ENCODE peak calls at places on chromosomes 13 and 19, in six cellular contexts. J, V, A, I, W and G are unnamed samples.

GRCh38 chr13:20197361-20197834 is 4.7 kb upstream of the GJB2 start:
- DNase-seq in J (no peak), V (no peak), A (no peak), I (no peak), W (peak; percentile 17), G (no peak)

GRCh38 chr13:52650731-52651130 is 1.9 kb upstream of the SUGT1 start:
- DNase-seq in J (no peak), V (no peak), A (no peak), I (no peak), W (no peak), G (no peak)

GRCh38 chr19:3658004-3658822 is 31.6 kb upstream of the CACTIN start:
- DNase-seq in J (no peak), V (no peak), A (peak; percentile 88), I (no peak), W (no peak), G (no peak)

GRCh38 chr19:43774103-43774939 is 6.5 kb downstream of the KCNN4 start:
- DNase-seq in J (no peak), V (no peak), A (peak; percentile 80), I (peak; percentile 72), W (peak; percentile 64), G (peak; percentile 69)

GRCh38 chr19:8609210-8610040 is 1.1 kb downstream of the ADAMTS10 start:
- DNase-seq in J (no peak), V (peak; percentile 44), A (peak; percentile 30), I (peak; percentile 50), W (peak; percentile 53), G (no peak)

GRCh38 chr19:3986260-3987041 is 1.2 kb upstream of the EEF2 start:
- DNase-seq in J (peak; percentile 62), V (no peak), A (peak; percentile 57), I (no peak), W (peak; percentile 64), G (no peak)

GRCh38 chr19:41697198-41697855 is 9.3 kb upstream of the CEACAM7 start:
- DNase-seq in J (no peak), V (no peak), A (peak; percentile 11), I (no peak), W (no peak), G (no peak)

GRCh38 chr19:56079609-56080008 is 41.5 kb downstream of the ZNF787 start:
- DNase-seq in J (no peak), V (no peak), A (no peak), I (no peak), W (no peak), G (no peak)

GRCh38 chr19:51473009-51473707 is 5.2 kb upstream of the CEACAM18 start:
- DNase-seq in J (peak; percentile 92), V (peak; percentile 98), A (peak; percentile 86), I (peak; percentile 83), W (peak; percentile 94), G (peak; percentile 73)

GRCh38 chr19:17504456-17504855 is 7.0 kb upstream of the PGLS start:
- DNase-seq in J (no peak), V (no peak), A (peak; percentile 55), I (no peak), W (no peak), G (no peak)

GRCh38 chr19:45405435-45406164 is 731 bp upstream of the PPP1R13L start:
- DNase-seq in J (peak; percentile 95), V (peak; percentile 52), A (peak; percentile 91), I (peak; percentile 83), W (peak; percentile 93), G (peak; percentile 77)

GRCh38 chr13:23960566-23961156 is 63.4 kb upstream of the C1QTNF9B start:
- DNase-seq in J (peak; percentile 54), V (no peak), A (no peak), I (no peak), W (peak; percentile 71), G (no peak)

GRCh38 chr19:15418112-15418587 is 638 bp downstream of the AKAP8L start:
- DNase-seq in J (no peak), V (no peak), A (no peak), I (no peak), W (no peak), G (no peak)

GRCh38 chr19:4267901-4268815 is 10.9 kb upstream of the SHD start:
- DNase-seq in J (no peak), V (no peak), A (peak; percentile 85), I (no peak), W (peak; percentile 79), G (no peak)

GRCh38 chr13:102440259-102440936 is 38.5 kb upstream of the FGF14 start:
- DNase-seq in J (peak; percentile 31), V (no peak), A (peak; percentile 44), I (no peak), W (peak; percentile 37), G (no peak)

GRCh38 chr19:29845576-29846176 is 33.9 kb downstream of the CCNE1 start:
- DNase-seq in J (no peak), V (no peak), A (no peak), I (no peak), W (peak; percentile 64), G (peak; percentile 44)

GRCh38 chr19:6119031-6119430 is 8.7 kb upstream of the RFX2 start:
- DNase-seq in J (no peak), V (no peak), A (no peak), I (no peak), W (no peak), G (no peak)
- TF ChIP-seq CTCF in J (no peak), V (no peak), A (no peak), I (no peak), W (no peak), G (no peak)

GRCh38 chr13:53691417-53691816 is 662.8 kb downstream of the OLFM4 start:
- DNase-seq in J (no peak), V (no peak), A (no peak), I (no peak), W (no peak), G (no peak)

GRCh38 chr13:53694814-53695533 is 666.4 kb downstream of the OLFM4 start:
- DNase-seq in J (no peak), V (no peak), A (no peak), I (no peak), W (no peak), G (no peak)
- TF ChIP-seq CTCF in J (no peak), V (no peak), A (no peak), I (no peak), W (no peak), G (no peak)

GRCh38 chr13:49021953-49022352 is 46.2 kb downstream of the FNDC3A start:
- DNase-seq in J (no peak), V (no peak), A (no peak), I (no peak), W (no peak), G (no peak)
- TF ChIP-seq CTCF in J (no peak), V (no peak), A (no peak), I (no peak), W (no peak), G (no peak)

GRCh38 chr13:110953833-110954532 is 39.1 kb upstream of the ANKRD10 start:
- DNase-seq in J (no peak), V (no peak), A (no peak), I (no peak), W (no peak), G (no peak)

GRCh38 chr13:110957931-110958330 is 43.1 kb upstream of the ANKRD10 start:
- DNase-seq in J (no peak), V (no peak), A (no peak), I (no peak), W (no peak), G (no peak)

GRCh38 chr13:110953416-110953815 is 38.5 kb upstream of the ANKRD10 start:
- DNase-seq in J (no peak), V (no peak), A (no peak), I (no peak), W (no peak), G (no peak)

GRCh38 chr13:110960219-110960618 is 45.4 kb upstream of the ANKRD10 start:
- DNase-seq in J (no peak), V (no peak), A (no peak), I (no peak), W (no peak), G (no peak)

DNA sequence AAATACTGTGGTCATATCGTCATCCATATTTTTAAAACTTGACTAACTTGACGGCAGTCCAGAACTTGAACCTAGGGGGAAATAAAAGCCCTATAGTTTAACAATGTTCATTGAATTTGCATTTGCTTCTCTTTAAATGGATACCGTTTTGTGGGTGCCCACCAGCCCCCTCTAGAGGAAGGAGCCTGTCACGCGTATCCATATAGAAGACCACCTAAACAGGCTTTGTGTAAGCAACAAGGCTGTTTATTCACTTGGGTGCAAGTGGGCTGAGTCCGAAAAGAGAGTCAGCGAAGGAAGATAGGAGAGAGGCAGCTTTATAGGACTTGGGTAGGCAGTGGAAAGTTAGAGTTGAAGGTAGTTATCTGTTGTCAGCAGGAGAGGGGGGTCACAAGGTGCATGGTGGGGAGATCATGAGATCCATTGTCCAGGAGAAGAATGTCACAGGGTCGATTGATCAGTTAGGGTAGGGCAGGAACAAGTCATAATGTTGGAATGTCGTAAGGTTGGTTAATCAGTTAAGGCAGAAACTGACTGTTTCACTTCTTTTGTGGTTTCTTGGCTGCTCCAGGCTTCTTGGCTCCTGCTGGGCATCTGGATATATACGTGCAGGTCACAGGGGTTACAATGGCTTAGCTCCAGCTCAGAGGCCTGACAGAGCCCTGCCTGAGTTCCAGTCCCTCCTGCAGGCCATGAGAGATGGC is 42.5 kb upstream of the ANKRD10 start:
- DNase-seq in J (no peak), V (no peak), A (no peak), I (peak; percentile 14), W (no peak), G (no peak)
- TF ChIP-seq CTCF in J (no peak), V (no peak), A (no peak), I (no peak), W (no peak), G (no peak)

DNA sequence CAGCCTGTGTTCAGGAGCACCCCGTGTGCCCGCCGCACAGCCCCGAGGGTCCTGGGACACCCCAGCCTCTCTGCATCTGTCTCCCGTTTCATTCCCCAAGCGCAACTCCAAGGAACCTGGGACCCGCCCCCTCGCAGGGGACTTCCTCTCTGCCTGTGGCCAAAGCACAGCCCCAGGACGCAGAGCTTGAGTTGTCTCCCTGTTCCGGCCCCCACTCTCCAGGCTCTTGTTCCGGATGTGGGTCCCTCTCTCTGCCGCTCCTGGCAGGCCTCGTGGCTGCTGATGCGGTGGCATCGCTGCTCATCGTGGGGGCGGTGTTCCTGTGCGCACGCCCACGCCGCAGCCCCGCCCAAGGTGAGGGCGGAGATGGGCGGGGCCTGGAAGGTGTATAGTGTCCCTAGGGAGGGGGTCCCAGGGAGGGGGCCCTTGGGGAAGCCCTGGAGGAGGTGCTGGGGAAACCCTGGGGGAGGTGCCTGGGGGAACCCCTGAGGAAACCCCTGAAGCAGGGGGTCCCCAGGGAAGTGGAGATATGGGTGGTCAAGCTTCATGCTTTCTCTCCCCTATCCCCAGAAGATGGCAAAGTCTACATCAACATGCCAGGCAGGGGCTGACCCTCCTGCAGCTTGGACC is 1.3 kb downstream of the HCST start:
- DNase-seq in J (peak; percentile 62), V (peak; percentile 44), A (peak; percentile 77), I (no peak), W (peak; percentile 78), G (peak; percentile 97)
- TF ChIP-seq CTCF in J (no peak), V (no peak), A (no peak), I (no peak), W (no peak), G (no peak)